ENCODE peak calls at places on chromosomes 1 and 21, in six cellular contexts. R, A, M, E, S and H are unnamed samples. For H3K4me1, the result is how much of the 10 kb centered on the place peaks cover.

GRCh38 chr1:29469457-29469856 is 233.1 kb downstream of the PTPRU start:
- ATAC-seq in E (peak), A (peak), R (no peak), M (no peak), S (no peak), H (peak)

GRCh38 chr1:26029054-26029863 is 7.7 kb downstream of the EXTL1 start:
- ATAC-seq in S (peak), E (no peak), M (no peak), A (peak), R (peak), H (no peak)

GRCh38 chr1:30034627-30035521 is 688.5 kb downstream of the MATN1 start:
- ATAC-seq in E (no peak), M (no peak), A (no peak), S (peak), R (no peak), H (no peak)

GRCh38 chr21:37405629-37406028 is 39.1 kb downstream of the DYRK1A start:
- ATAC-seq in E (no peak), A (no peak), M (peak), S (no peak), R (peak), H (no peak)

GRCh38 chr1:90402893-90403849 is 313.9 kb downstream of the BARHL2 start:
- ATAC-seq in E (no peak), M (no peak), R (no peak), S (peak), A (peak), H (no peak)

GRCh38 chr1:112729909-112730308 is 14.8 kb upstream of the PPM1J start:
- ATAC-seq in M (no peak), A (no peak), E (no peak), S (no peak), R (no peak), H (no peak)

GRCh38 chr1:234065794-234066447 is 161.4 kb downstream of the SLC35F3 start:
- ATAC-seq in A (peak), R (peak), S (peak), M (peak), E (peak), H (no peak)

GRCh38 chr1:113904292-113904673 is 316 bp downstream of the AP4B1 start:
- ATAC-seq in R (peak), E (peak), A (peak), S (peak), M (peak), H (no peak)

GRCh38 chr1:221782461-221782860 is 40.6 kb upstream of the DUSP10 start:
- ATAC-seq in S (no peak), M (no peak), R (no peak), A (no peak), E (no peak), H (no peak)

GRCh38 chr1:158101944-158102343 is 78.8 kb upstream of the CD1D start:
- ATAC-seq in R (no peak), S (peak), M (no peak), E (no peak), A (no peak), H (no peak)

GRCh38 chr21:35475006-35475405 is 425.9 kb upstream of the RUNX1 start:
- ATAC-seq in E (peak), S (no peak), A (no peak), R (no peak), M (no peak), H (no peak)

GRCh38 chr1:9244501-9245229 is 10.1 kb downstream of the H6PD start:
- ATAC-seq in M (no peak), E (no peak), S (no peak), A (no peak), R (no peak), H (no peak)

GRCh38 chr1:236638935-236639334 is 34.6 kb upstream of the HEATR1 start:
- ATAC-seq in R (no peak), A (no peak), S (no peak), M (no peak), E (no peak), H (no peak)

GRCh38 chr1:41813755-41814694 is 104.7 kb downstream of the HIVEP3 start:
- ATAC-seq in R (no peak), E (peak), S (no peak), M (no peak), A (no peak), H (peak)

GRCh38 chr1:214791961-214792360 is 189.0 kb downstream of the CENPF start:
- ATAC-seq in S (no peak), R (no peak), E (peak), M (no peak), A (no peak), H (no peak)

GRCh38 chr1:56081151-56081550 is 498.2 kb downstream of the PLPP3 start:
- ATAC-seq in S (no peak), M (no peak), A (no peak), E (peak), R (no peak), H (peak)

GRCh38 chr1:60833173-60833572 is 249.2 kb upstream of the NFIA start:
- ATAC-seq in A (peak), E (no peak), R (peak), S (no peak), M (no peak), H (no peak)

GRCh38 chr1:84300991-84301758 is at the start of gene SAMD13:
- ATAC-seq in E (peak), A (no peak), S (no peak), M (no peak), R (peak), H (no peak)
- TF ChIP-seq POLR2A in E (no peak), A (no peak), S (no peak), M (no peak), R (no peak), H (no peak)

GRCh38 chr1:27648602-27649305 is 13.8 kb upstream of the FGR start:
- ATAC-seq in R (no peak), A (no peak), M (no peak), E (no peak), S (no peak), H (no peak)

GRCh38 chr1:27647328-27647727 is 12.3 kb upstream of the FGR start:
- ATAC-seq in R (no peak), E (no peak), A (no peak), S (no peak), M (no peak), H (no peak)

GRCh38 chr1:27645071-27645415 is 10.1 kb upstream of the FGR start:
- ATAC-seq in R (no peak), A (no peak), E (no peak), S (no peak), M (no peak), H (no peak)

GRCh38 chr1:27644369-27645070 is 9.5 kb upstream of the FGR start:
- ATAC-seq in R (no peak), M (no peak), A (no peak), E (no peak), S (no peak), H (no peak)

DNA sequence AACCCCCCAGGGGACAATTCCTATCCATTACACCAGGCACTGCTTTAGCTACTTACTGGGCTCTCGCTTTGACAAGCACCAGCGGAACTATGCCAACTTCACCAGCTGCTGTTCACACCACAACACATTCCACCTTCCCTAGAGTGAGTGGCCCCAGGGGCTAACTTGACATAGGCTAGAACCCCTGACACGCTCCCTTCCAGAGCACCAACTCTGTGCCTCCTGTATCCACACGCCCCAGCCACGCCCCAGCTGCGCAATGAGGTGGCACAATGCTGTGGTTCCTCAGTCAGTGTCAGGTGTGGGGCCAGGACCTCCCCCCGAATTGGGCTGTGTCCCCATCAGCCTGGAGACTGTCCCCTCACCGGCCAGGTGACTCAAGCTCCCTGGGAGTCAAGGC is 11.7 kb upstream of the FGR start:
- ATAC-seq in S (no peak), E (no peak), A (no peak), M (no peak), R (no peak), H (no peak)
- H3K4me1 ChIP-seq in S (under half), E (under half), A (under half), M (under half), R (under half), H (under half)

DNA sequence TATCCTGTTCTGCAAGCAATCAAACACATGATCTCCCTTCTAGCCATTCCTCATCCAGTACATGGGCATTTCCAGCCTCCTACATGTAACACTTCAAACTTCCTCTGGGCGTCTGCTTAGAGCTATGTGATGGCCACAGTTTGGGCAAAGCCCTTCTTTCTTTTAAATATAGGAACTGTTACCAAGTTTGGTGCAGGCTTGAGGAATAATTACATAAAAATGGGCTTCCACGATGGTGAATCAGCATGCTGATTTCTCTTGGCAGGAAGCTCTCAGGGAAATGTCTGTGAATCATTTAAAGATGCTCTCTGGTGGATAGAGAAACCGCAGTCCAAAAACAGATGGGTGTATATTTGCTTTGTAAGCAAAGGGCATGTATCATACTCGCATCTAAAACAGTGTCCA is 176.9 kb upstream of the FMN2 start:
- ATAC-seq in M (no peak), A (no peak), E (peak), R (no peak), S (no peak), H (peak)
- TF ChIP-seq POLR2AphosphoS5 in M (no peak), A (no peak), E (no peak), R (no peak), S (no peak), H (no peak)

DNA sequence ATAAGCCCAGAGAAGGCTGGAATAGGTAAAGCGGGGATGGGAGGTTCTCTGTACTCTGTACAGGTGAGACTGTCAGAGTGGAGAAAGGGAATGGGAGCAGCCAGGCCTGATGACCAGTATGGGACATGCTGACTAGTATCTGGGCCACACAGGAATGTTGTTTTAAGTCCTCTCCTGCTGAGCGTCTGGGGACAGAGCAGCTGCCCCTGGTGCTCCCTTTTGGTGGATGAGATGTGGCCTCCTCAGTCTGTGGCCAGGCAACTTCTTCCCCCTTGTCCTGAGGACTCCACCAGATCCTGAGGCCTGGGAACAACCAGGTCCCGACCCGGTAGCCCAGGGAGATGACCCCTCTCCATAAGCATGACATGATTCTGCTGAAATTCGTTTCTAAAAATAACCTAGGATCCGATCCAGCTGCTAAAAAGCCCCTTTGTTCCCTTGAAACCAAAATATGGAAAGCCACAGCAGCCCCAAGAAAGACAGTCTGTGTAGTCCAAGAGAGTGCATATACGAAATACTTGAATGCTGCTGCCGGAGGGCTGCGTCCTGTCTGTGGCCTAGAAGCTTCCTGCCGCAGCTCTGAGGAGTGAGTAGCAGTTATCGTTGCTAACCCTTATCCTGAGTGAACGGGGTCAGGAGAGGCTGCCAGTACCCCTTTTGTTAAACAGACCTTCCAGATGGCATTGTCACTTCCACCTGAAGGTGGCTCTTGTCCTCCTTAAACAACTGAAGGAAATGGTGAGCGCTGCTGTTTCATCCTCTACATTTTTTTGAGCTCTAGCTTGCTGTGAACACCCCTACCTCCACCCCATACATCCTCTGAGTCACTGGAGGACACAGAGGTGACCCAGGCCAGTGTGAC is 47.1 kb downstream of the ATP2B4 start:
- ATAC-seq in M (peak), E (peak), R (peak), S (peak), A (peak), H (peak)
- TF ChIP-seq POLR2A in M (no peak), E (no peak), R (no peak), S (no peak), A (no peak), H (no peak)